ENCODE peak calls at places on chromosomes 11 and 22, in ten cellular contexts. M, D, O, T, U, Y, Z, N, X and P are unnamed samples.

GRCh38 chr11:100578966-100579365 is 108.1 kb upstream of the ARHGAP42 start:
- DNase-seq in M (no peak), D (no peak), O (no peak), T (no peak), U (no peak), Y (no peak), Z (no peak), N (no peak), X (peak; percentile 61), P (no peak)

GRCh38 chr11:71158936-71159335 is 93.4 kb downstream of the SHANK2 start:
- DNase-seq in M (no peak), D (no peak), O (no peak), T (no peak), U (no peak), Y (no peak), Z (no peak), N (no peak), X (no peak), P (no peak)

GRCh38 chr11:26579683-26580082 is 7.6 kb upstream of the MUC15 start:
- DNase-seq in M (no peak), D (no peak), O (no peak), T (no peak), U (no peak), Y (no peak), Z (no peak), N (no peak), X (no peak), P (no peak)

GRCh38 chr11:11074686-11075370 is 217.0 kb upstream of the ZBED5 start:
- DNase-seq in M (no peak), D (no peak), O (no peak), T (no peak), U (no peak), Y (no peak), Z (no peak), N (no peak), X (no peak), P (no peak)

GRCh38 chr22:45977003-45977395 is at the start of gene WNT7B:
- DNase-seq in M (peak; percentile 87), D (no peak), O (peak; percentile 58), T (peak; percentile 27), U (no peak), Y (no peak), Z (peak; percentile 58), N (no peak), X (no peak), P (peak; percentile 10)

GRCh38 chr11:976431-977160 is 50.9 kb downstream of the AP2A2 start:
- DNase-seq in M (no peak), D (no peak), O (no peak), T (peak; percentile 34), U (no peak), Y (no peak), Z (no peak), N (no peak), X (no peak), P (no peak)

GRCh38 chr11:5258543-5259262 is 4.1 kb upstream of the HBG2 start:
- DNase-seq in M (no peak), D (no peak), O (no peak), T (peak; percentile 45), U (no peak), Y (no peak), Z (no peak), N (no peak), X (no peak), P (no peak)

GRCh38 chr11:68890490-68891231 is 13.0 kb downstream of the MRPL21 start:
- DNase-seq in M (no peak), D (peak; percentile 75), O (peak; percentile 94), T (no peak), U (peak; percentile 84), Y (no peak), Z (peak; percentile 42), N (peak; percentile 91), X (peak; percentile 64), P (no peak)

GRCh38 chr11:107183963-107184362 is 165.7 kb upstream of the GUCY1A2 start:
- DNase-seq in M (no peak), D (no peak), O (no peak), T (no peak), U (no peak), Y (no peak), Z (no peak), N (no peak), X (no peak), P (no peak)

GRCh38 chr11:34512810-34513673 is 552 bp downstream of the ELF5 start:
- DNase-seq in M (peak; percentile 74), D (no peak), O (peak; percentile 41), T (peak; percentile 79), U (peak; percentile 73), Y (no peak), Z (peak; percentile 86), N (peak; percentile 39), X (peak; percentile 54), P (peak; percentile 47)

GRCh38 chr11:62433553-62434301 is 14.9 kb downstream of the SCGB1A1 start:
- DNase-seq in M (no peak), D (no peak), O (peak; percentile 39), T (no peak), U (no peak), Y (no peak), Z (no peak), N (no peak), X (no peak), P (no peak)

DNA sequence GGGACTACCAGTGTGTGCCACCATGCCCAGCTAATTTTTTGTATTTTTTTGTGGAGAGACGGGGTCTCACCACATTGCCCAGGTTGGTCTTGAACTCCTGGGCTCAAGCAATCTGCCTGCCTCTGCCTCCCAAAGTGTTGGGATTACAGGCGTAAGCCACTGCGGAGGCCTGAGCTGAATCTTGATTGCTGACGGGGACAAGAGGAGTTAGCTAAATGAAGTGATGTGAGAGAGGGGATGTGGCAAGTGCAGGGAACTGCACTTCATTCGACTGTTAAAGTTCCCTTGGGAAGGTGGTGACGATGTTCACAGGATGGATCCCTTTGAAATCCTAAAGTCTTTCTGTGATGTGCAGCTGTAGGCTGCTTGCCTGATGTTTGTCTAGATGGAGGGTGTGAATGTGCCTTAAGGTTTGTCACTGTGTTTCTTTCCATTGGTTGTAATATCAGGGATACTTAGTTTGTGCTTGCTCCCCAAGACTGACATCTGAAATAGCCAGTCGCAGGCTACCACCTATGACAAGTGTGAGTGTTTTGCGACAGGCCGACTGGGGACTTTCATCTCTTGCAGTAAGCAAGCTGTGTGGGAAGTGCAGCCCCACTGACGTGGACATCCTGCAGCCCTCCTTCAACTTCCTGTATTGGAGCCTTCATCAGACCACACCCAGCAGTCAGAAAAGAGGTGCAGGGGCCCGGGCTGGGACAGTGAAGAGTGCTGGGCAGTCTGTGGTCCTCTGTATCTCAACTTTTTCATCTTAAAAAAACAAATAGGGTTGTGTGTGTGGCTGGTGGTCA is 19.6 kb upstream of the CCDC134 start:
- DNase-seq in M (no peak), D (peak; percentile 18), O (no peak), T (peak; percentile 36), U (peak; percentile 67), Y (no peak), Z (peak; percentile 85), N (peak; percentile 70), X (peak; percentile 63), P (peak; percentile 39)
- TF ChIP-seq POLR2A in M (no peak), D (no peak), O (no peak), T (no peak), U (no peak), Y (no peak), Z (no peak), N (no peak), X (no peak), P (no peak)

GRCh38 chr22:17972385-17973181 is 51.8 kb downstream of the MICAL3 start:
- DNase-seq in M (peak; percentile 82), D (peak; percentile 31), O (no peak), T (no peak), U (no peak), Y (peak; percentile 60), Z (no peak), N (no peak), X (peak; percentile 85), P (no peak)

GRCh38 chr22:17968126-17968525 is 56.2 kb downstream of the MICAL3 start:
- DNase-seq in M (no peak), D (no peak), O (no peak), T (no peak), U (no peak), Y (no peak), Z (no peak), N (no peak), X (no peak), P (no peak)

GRCh38 chr22:17970205-17970708 is 54.1 kb downstream of the MICAL3 start:
- DNase-seq in M (no peak), D (no peak), O (no peak), T (peak; percentile 58), U (no peak), Y (no peak), Z (no peak), N (no peak), X (peak; percentile 85), P (peak; percentile 80)

GRCh38 chr22:17971711-17972110 is 52.6 kb downstream of the MICAL3 start:
- DNase-seq in M (no peak), D (no peak), O (no peak), T (no peak), U (no peak), Y (no peak), Z (no peak), N (no peak), X (no peak), P (no peak)

GRCh38 chr22:17969732-17970131 is 54.6 kb downstream of the MICAL3 start:
- DNase-seq in M (peak; percentile 89), D (peak; percentile 31), O (no peak), T (no peak), U (no peak), Y (peak; percentile 56), Z (no peak), N (peak; percentile 85), X (peak; percentile 99), P (no peak)
- TF ChIP-seq POLR2A in M (peak; percentile 16), D (no peak), O (no peak), T (no peak), U (no peak), Y (no peak), Z (no peak), N (no peak), X (peak; percentile 87), P (no peak)

GRCh38 chr11:9757809-9758675 is 94.2 kb downstream of the SWAP70 start:
- DNase-seq in M (peak; percentile 83), D (peak; percentile 87), O (peak; percentile 78), T (peak; percentile 99), U (peak; percentile 88), Y (peak; percentile 92), Z (peak; percentile 90), N (peak; percentile 89), X (peak; percentile 72), P (peak; percentile 88)
- TF ChIP-seq POLR2A in M (peak; percentile 82), D (peak; percentile 61), O (peak; percentile 44), T (peak; percentile 57), U (no peak), Y (peak; percentile 41), Z (no peak), N (no peak), X (no peak), P (no peak)

DNA sequence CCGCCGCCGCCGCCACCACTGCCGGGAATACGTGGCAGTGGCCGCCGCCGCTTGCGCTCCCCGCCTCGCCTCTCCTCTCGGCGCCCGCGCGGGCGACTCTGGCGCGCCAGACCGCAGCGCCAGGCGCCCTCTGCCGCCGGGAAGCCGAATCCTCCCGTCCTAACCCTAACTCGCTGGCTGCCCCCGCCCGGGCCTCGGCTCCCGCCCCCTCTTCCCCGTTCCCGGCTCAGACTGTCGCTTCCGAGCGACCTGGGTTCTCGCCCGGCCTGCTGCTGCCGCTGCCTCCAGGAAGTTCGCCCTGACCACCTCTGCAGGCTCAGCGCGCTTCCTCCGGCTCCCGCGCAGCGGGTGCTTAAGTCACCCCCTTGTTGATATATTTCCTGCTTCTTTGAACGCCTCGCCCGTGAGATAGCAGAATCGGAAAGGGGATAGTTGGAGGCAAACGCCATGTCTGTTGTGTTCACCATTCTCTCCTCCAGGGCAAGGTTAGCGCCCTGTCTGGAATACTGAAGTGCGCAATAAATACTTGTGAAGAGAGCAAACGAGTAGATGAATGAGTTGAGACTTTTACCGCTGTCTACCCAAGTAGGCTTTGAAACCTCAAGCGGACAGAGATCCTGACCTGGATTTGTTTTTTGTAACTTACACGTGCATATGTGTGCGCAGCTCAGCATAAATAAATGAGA is at the start of gene SMCO4:
- DNase-seq in M (peak; percentile 77), D (peak; percentile 83), O (peak; percentile 72), T (peak; percentile 86), U (peak; percentile 86), Y (peak; percentile 88), Z (peak; percentile 85), N (peak; percentile 90), X (peak; percentile 66), P (peak; percentile 78)
- TF ChIP-seq POLR2A in M (peak; percentile 32), D (no peak), O (peak; percentile 25), T (peak; percentile 56), U (no peak), Y (peak; percentile 24), Z (no peak), N (no peak), X (peak; percentile 45), P (no peak)